ENCODE peak calls at places on chromosomes 4 and X, in seven cellular contexts. G is testis, K is heart left ventricle, I is keratinocyte, S is mammary epithelial cell, E is tibial nerve, V is prostate gland. T is an unnamed sample. For H3K4me1, the result is how much of the 10 kb centered on the place peaks cover.

GRCh38 chr4:40311811-40312346 is 23.3 kb upstream of the CHRNA9 start:
- DNase-seq in G (no peak), K (no peak), E (no peak), I (no peak), S (peak), V (peak), T (no peak)

GRCh38 chr4:166594326-166594946 is 639.9 kb downstream of the SPOCK3 start:
- DNase-seq in G (peak), V (no peak), I (no peak), S (peak), K (peak), E (no peak), T (no peak)

GRCh38 chr4:94947681-94948108 is 189.9 kb downstream of the BMPR1B start:
- DNase-seq in E (no peak), V (no peak), I (no peak), K (no peak), G (no peak), S (peak), T (no peak)

GRCh38 chr4:171538601-171539100 is 274.6 kb upstream of the GALNTL6 start:
- DNase-seq in K (no peak), S (no peak), I (no peak), V (no peak), E (no peak), G (no peak), T (no peak)

GRCh38 chrX:153766098-153766817 is 2.2 kb downstream of the PLXNB3 start:
- DNase-seq in E (no peak), I (no peak), S (peak), V (no peak), G (no peak), K (no peak), T (no peak)

GRCh38 chr4:27278615-27279014 is 418.0 kb downstream of the STIM2 start:
- DNase-seq in V (no peak), S (peak), E (no peak), I (no peak), K (no peak), G (peak), T (no peak)

GRCh38 chrX:13085533-13085932 is 41.1 kb upstream of the FAM9C start:
- DNase-seq in V (no peak), E (no peak), S (no peak), I (no peak), K (no peak), G (no peak), T (no peak)

GRCh38 chrX:103776586-103776985 is at the start of gene PLP1:
- DNase-seq in S (no peak), V (no peak), E (no peak), I (no peak), G (no peak), K (no peak), T (no peak)

GRCh38 chr4:79877511-79877910 is 195.5 kb downstream of the ANTXR2 start:
- DNase-seq in I (no peak), G (no peak), K (no peak), E (no peak), S (no peak), V (no peak), T (no peak)

GRCh38 chrX:113644426-113644825 is 803.8 kb upstream of the AMOT start:
- DNase-seq in G (no peak), I (peak), E (no peak), V (no peak), S (peak), K (no peak), T (no peak)

GRCh38 chr4:182808673-182809416 is 108.3 kb downstream of the DCTD start:
- DNase-seq in G (no peak), E (no peak), K (no peak), S (no peak), I (no peak), V (no peak), T (no peak)

GRCh38 chr4:112109455-112110425 is 35.5 kb upstream of the FAM241A start:
- DNase-seq in G (no peak), I (no peak), V (no peak), S (peak), E (no peak), K (no peak), T (no peak)

GRCh38 chr4:151226004-151226932 is 50.7 kb upstream of the PRSS48 start:
- DNase-seq in V (no peak), I (no peak), E (no peak), K (no peak), S (peak), G (no peak), T (no peak)

GRCh38 chrX:74520896-74521295 is 93.5 kb downstream of the RLIM start:
- DNase-seq in K (no peak), S (no peak), E (no peak), I (no peak), G (no peak), V (no peak), T (peak)

GRCh38 chr4:116925900-116926457 is 159.4 kb downstream of the TRAM1L1 start:
- DNase-seq in K (no peak), G (peak), I (no peak), V (no peak), E (no peak), S (no peak), T (no peak)

GRCh38 chr4:152359208-152360044 is 176.5 kb downstream of the FBXW7 start:
- DNase-seq in K (no peak), V (no peak), I (no peak), S (no peak), E (no peak), G (no peak), T (no peak)

GRCh38 chr4:140151700-140152014 is 2.3 kb downstream of the MAML3 start:
- DNase-seq in V (peak), S (peak), I (no peak), E (peak), K (peak), G (peak), T (peak)

GRCh38 chr4:89572224-89572858 is 264.6 kb downstream of the SNCA start:
- DNase-seq in I (no peak), G (no peak), K (no peak), V (no peak), S (no peak), E (no peak), T (no peak)

GRCh38 chr4:40720351-40720750 is 29.4 kb upstream of the NSUN7 start:
- DNase-seq in I (no peak), E (no peak), S (no peak), G (no peak), K (no peak), V (no peak), T (no peak)

GRCh38 chr4:6092131-6092530 is 73.9 kb upstream of the C4orf50 start:
- DNase-seq in E (no peak), G (no peak), K (no peak), V (no peak), I (no peak), S (no peak), T (no peak)

GRCh38 chr4:94650690-94651089 is 107.1 kb upstream of the BMPR1B start:
- DNase-seq in G (no peak), S (no peak), I (no peak), K (no peak), V (peak), E (no peak), T (no peak)

GRCh38 chr4:24791043-24791442 is 4.3 kb upstream of the SOD3 start:
- DNase-seq in I (no peak), K (no peak), E (no peak), S (no peak), V (no peak), G (no peak), T (peak)

GRCh38 chr4:136931771-136932170 is 600.5 kb downstream of the PCDH18 start:
- DNase-seq in V (no peak), I (no peak), K (no peak), E (no peak), G (no peak), S (no peak), T (no peak)

GRCh38 chrX:38192007-38192625 is 28.6 kb downstream of the SRPX start:
- DNase-seq in V (peak), E (no peak), I (no peak), G (peak), K (no peak), S (no peak), T (no peak)

GRCh38 chr4:4216668-4217067 is 10.1 kb downstream of the OTOP1 start:
- DNase-seq in I (peak), K (no peak), E (no peak), G (no peak), S (peak), V (no peak), T (no peak)

GRCh38 chr4:152421576-152421975 is 114.3 kb downstream of the FBXW7 start:
- DNase-seq in G (no peak), I (no peak), S (no peak), K (no peak), V (no peak), E (no peak), T (no peak)

GRCh38 chr4:116531870-116532269 is 553.5 kb downstream of the TRAM1L1 start:
- DNase-seq in I (no peak), E (no peak), G (no peak), S (no peak), K (no peak), V (no peak), T (no peak)

DNA sequence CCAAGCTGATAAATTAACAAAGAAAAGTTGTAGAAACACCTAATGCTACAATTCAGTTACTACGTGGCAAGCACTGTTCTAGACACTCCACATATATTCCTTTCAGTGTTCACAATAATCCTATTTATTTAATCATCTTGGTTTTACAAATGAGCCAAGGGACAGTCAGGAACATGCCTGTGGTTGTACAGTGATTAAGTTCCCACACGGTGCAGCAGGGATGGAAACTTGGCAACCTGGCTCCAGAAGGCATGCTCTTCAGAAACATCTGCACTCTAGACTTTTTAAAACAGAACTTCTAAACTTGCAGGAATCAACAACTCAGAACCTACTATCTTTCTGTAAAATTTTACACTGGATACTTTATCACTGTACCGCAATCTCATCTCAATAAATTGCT is 32.1 kb downstream of the TAPT1 start:
- DNase-seq in S (peak), E (no peak), I (no peak), K (peak), V (no peak), G (no peak), T (no peak)
- H3K4me1 ChIP-seq in S (under half), E (under half), I (under half), K (half or more), V (under half), G (under half), T (half or more)

DNA sequence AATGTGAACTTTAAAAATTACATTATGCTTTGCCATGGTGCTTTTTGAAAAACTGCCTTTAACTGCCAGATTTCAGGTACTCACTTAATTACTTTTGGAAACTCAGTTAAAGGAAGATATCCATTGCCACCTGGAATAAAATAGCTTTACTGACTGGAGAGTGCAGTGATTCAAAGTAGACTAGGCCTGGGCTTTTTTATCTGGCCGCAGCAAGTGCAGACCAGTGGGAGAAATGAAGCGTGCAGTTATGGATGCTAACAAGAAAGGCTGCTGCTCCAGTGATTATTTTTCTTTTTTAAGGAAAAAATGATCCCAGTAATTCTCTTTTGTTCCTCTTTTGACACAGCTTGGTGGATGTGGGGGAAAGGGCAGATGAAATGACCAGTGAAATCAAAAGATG is 1.3 kb downstream of the SCARB2 start:
- DNase-seq in I (no peak), G (no peak), S (no peak), V (no peak), E (no peak), K (no peak), T (no peak)
- H3K4me1 ChIP-seq in I (under half), G (under half), S (under half), V (under half), E (under half), K (half or more), T (half or more)

DNA sequence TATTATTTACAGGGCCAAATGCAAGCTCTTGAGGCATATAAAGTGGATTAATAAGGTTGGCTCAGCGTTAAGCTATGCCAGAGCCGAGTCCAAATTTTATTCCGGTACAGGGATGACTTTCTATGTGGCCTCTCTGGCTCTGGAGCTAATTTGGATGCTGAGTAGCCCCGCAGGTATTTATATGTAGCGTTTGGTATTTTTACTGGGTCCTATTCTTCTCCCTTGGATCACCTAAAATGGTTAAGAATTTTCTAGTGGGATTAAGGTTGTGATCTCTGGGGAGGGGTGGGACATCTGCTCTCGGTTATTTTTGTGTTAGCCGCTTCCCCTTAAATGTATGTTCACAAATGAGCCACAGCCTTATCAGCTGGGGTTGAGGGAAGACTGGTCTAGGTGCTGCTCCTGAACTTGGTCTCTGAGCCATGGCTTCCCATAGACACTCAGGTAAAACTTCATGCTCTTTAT is 49.4 kb downstream of the FHL1 start:
- DNase-seq in V (no peak), K (no peak), E (no peak), I (no peak), S (no peak), G (no peak), T (no peak)
- H3K4me1 ChIP-seq in V (under half), K (half or more), E (under half), I (under half), S (under half), G (under half), T (under half)

GRCh38 chrX:1511829-1512228 is 25.2 kb downstream of the P2RY8 start:
- DNase-seq in I (no peak), S (no peak), K (no peak), E (no peak), V (no peak), G (no peak), T (peak)

GRCh38 chrX:1519022-1519497 is 17.9 kb downstream of the P2RY8 start:
- DNase-seq in V (no peak), E (no peak), I (no peak), G (no peak), S (no peak), K (no peak), T (no peak)

GRCh38 chrX:1518512-1518911 is 18.5 kb downstream of the P2RY8 start:
- DNase-seq in G (no peak), E (no peak), I (no peak), K (no peak), S (no peak), V (no peak), T (no peak)

GRCh38 chrX:1520350-1520749 is 16.6 kb downstream of the P2RY8 start:
- DNase-seq in E (no peak), V (no peak), K (no peak), G (no peak), S (no peak), I (no peak), T (no peak)

DNA sequence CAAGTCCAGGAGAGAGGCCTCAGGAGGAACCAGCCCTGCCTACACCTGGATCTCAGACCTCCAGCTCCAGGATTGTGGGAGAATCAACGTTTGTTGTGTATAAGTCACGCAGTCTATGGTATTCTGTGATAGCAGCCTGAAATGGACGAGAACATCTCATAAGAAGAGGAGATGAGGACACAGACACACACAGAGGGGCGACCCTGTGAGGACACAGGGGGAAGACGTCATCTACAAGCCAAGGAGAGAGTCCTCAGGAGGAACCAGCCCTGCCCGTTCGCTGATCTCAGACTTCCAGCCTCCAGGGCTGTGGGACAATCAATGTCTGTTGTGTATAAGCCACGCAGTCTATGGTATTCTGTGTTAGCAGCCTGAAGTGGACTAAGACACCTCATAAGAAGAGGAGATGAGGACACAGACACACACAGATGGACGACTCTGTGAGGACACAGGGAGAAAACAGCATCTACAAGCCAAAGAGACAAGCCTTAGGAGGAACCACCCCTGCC is 20.3 kb downstream of the P2RY8 start:
- DNase-seq in G (no peak), I (no peak), K (no peak), V (no peak), S (no peak), E (no peak), T (peak)
- H3K4me1 ChIP-seq in G (under half), I (under half), K (under half), V (under half), S (under half), E (under half), T (under half)

GRCh38 chr4:114226178-114226577 is 246.7 kb upstream of the ARSJ start:
- DNase-seq in I (no peak), E (no peak), V (no peak), K (no peak), G (no peak), S (no peak), T (no peak)

GRCh38 chr4:114226968-114227760 is 247.7 kb upstream of the ARSJ start:
- DNase-seq in I (no peak), K (no peak), S (no peak), G (no peak), V (no peak), E (no peak), T (no peak)

GRCh38 chr4:114225462-114225861 is 246.0 kb upstream of the ARSJ start:
- DNase-seq in I (no peak), E (no peak), K (no peak), S (no peak), G (no peak), V (no peak), T (no peak)

GRCh38 chr4:114223580-114223979 is 244.1 kb upstream of the ARSJ start:
- DNase-seq in I (no peak), K (no peak), S (no peak), E (no peak), V (no peak), G (no peak), T (no peak)
- H3K4me1 ChIP-seq in I (under half), K (under half), S (under half), E (under half), V (under half), G (under half), T (under half)

GRCh38 chr4:87075876-87076275 is 141.1 kb downstream of the AFF1 start:
- DNase-seq in I (no peak), K (no peak), S (no peak), G (no peak), V (no peak), E (no peak), T (no peak)
- H3K4me1 ChIP-seq in I (under half), K (half or more), S (under half), G (under half), V (under half), E (under half), T (under half)

DNA sequence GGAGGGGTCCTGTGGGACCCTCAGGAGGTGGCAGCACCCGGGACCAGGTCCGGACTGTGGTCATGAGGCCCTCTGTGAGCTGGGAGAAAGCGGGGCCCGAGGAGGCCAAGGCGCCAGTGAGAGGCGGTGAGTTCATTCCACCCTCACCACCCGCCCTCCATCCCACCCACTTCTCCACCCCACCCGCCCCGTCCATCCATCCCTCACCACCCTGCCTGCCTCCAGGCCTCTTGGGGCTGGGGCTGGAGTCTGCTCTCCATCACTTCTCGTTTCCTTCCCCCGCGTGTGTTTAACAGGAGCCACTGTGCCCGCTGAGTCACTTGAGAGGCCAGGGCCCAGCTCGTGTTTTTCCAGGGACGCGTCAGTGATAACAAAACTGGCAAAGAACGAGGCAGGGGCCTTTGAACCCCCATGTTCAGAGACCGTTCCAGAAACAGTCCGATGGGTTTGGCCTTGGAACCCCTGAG is 6.2 kb downstream of the SH3TC1 start:
- DNase-seq in V (no peak), E (no peak), S (peak), K (no peak), I (no peak), G (no peak), T (no peak)
- H3K4me1 ChIP-seq in V (under half), E (under half), S (half or more), K (under half), I (under half), G (under half), T (under half)

GRCh38 chr4:185728886-185729285 is 83.1 kb downstream of the SORBS2 start:
- DNase-seq in K (no peak), V (no peak), G (no peak), S (no peak), E (no peak), I (no peak), T (no peak)

GRCh38 chr4:185726931-185727330 is 85.1 kb downstream of the SORBS2 start:
- DNase-seq in E (no peak), I (no peak), S (no peak), V (no peak), K (no peak), G (peak), T (no peak)

GRCh38 chr4:185729300-185729912 is 82.6 kb downstream of the SORBS2 start:
- DNase-seq in K (no peak), V (no peak), S (no peak), I (no peak), G (no peak), E (no peak), T (no peak)

GRCh38 chr4:185730849-185731608 is 81.0 kb downstream of the SORBS2 start:
- DNase-seq in I (peak), E (no peak), V (no peak), S (peak), G (no peak), K (no peak), T (no peak)

DNA sequence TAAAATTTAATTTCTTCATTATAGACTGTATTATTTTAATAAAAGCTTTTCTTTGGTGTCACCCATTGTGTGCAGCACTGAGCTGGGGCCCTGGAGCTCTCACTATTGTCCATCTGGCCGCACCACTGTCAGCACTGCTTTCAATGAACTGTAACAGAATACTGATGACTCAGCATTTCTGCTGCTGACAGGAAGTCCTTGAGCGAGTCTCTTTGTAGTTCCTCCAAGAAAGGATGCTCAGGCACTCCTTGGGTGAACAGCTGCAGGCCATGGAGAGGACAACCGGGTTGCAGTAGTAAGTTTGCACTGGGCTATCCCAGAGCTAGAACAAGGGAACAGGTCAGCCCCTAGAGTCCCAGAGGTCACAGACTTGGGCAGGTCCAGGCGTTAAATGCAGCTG is 81.6 kb downstream of the SORBS2 start:
- DNase-seq in I (no peak), G (no peak), K (no peak), V (no peak), S (peak), E (no peak), T (no peak)
- H3K4me1 ChIP-seq in I (under half), G (under half), K (half or more), V (under half), S (under half), E (under half), T (under half)

T was measured in right atrium auricular region.